ENCODE peak calls at places on chromosomes 16 and 17, in five cellular contexts. One of them, this sample, is unnamed.

GRCh38 chr17:59712856-59713255 is 5.4 kb downstream of the VMP1 start:
- DNase-seq in stimulated activated CD8-positive, alpha-beta memory T cell treated with anti-CD3 and anti-CD28 coated beads, Interleukin-4, amount 100 ng/mL, for 4 hours: no peak
- DNase-seq in mammary epithelial cell: no peak
- DNase-seq in astrocyte: no peak
- DNase-seq in EH: no peak
- DNase-seq in this sample: no peak

GRCh38 chr17:416293-417206 is 63.9 kb upstream of the RPH3AL start:
- DNase-seq in stimulated activated CD8-positive, alpha-beta memory T cell treated with anti-CD3 and anti-CD28 coated beads, Interleukin-4, amount 100 ng/mL, for 4 hours: no peak
- DNase-seq in astrocyte: no peak
- DNase-seq in mammary epithelial cell: no peak
- DNase-seq in EH: no peak
- DNase-seq in this sample: no peak

GRCh38 chr17:64741924-64742670 is 80.0 kb upstream of the SMURF2 start:
- DNase-seq in EH: peak
- DNase-seq in mammary epithelial cell: no peak
- DNase-seq in stimulated activated CD8-positive, alpha-beta memory T cell treated with anti-CD3 and anti-CD28 coated beads, Interleukin-4, amount 100 ng/mL, for 4 hours: no peak
- DNase-seq in astrocyte: peak
- DNase-seq in this sample: no peak

GRCh38 chr17:13403982-13404931 is 197.5 kb downstream of the HS3ST3A1 start:
- DNase-seq in astrocyte: no peak
- DNase-seq in EH: no peak
- DNase-seq in mammary epithelial cell: no peak
- DNase-seq in stimulated activated CD8-positive, alpha-beta memory T cell treated with anti-CD3 and anti-CD28 coated beads, Interleukin-4, amount 100 ng/mL, for 4 hours: no peak
- DNase-seq in this sample: no peak

GRCh38 chr17:66444001-66444400 is 141.6 kb downstream of the PRKCA start:
- DNase-seq in astrocyte: no peak
- DNase-seq in stimulated activated CD8-positive, alpha-beta memory T cell treated with anti-CD3 and anti-CD28 coated beads, Interleukin-4, amount 100 ng/mL, for 4 hours: no peak
- DNase-seq in EH: no peak
- DNase-seq in mammary epithelial cell: no peak
- DNase-seq in this sample: no peak

GRCh38 chr17:80825471-80826345 is 165.9 kb upstream of the CHMP6 start:
- DNase-seq in astrocyte: no peak
- DNase-seq in mammary epithelial cell: no peak
- DNase-seq in stimulated activated CD8-positive, alpha-beta memory T cell treated with anti-CD3 and anti-CD28 coated beads, Interleukin-4, amount 100 ng/mL, for 4 hours: no peak
- DNase-seq in EH: no peak
- DNase-seq in this sample: no peak

GRCh38 chr17:14310584-14310983 is 9.7 kb downstream of the HS3ST3B1 start:
- DNase-seq in mammary epithelial cell: peak
- DNase-seq in astrocyte: no peak
- DNase-seq in EH: no peak
- DNase-seq in stimulated activated CD8-positive, alpha-beta memory T cell treated with anti-CD3 and anti-CD28 coated beads, Interleukin-4, amount 100 ng/mL, for 4 hours: no peak
- DNase-seq in this sample: no peak

GRCh38 chr17:2416010-2416734 is 15.3 kb upstream of the MNT start:
- DNase-seq in astrocyte: peak
- DNase-seq in stimulated activated CD8-positive, alpha-beta memory T cell treated with anti-CD3 and anti-CD28 coated beads, Interleukin-4, amount 100 ng/mL, for 4 hours: peak
- DNase-seq in mammary epithelial cell: peak
- DNase-seq in EH: peak
- DNase-seq in this sample: peak

GRCh38 chr16:58339452-58339938 is 44.7 kb upstream of the PRSS54 start:
- DNase-seq in mammary epithelial cell: peak
- DNase-seq in astrocyte: peak
- DNase-seq in stimulated activated CD8-positive, alpha-beta memory T cell treated with anti-CD3 and anti-CD28 coated beads, Interleukin-4, amount 100 ng/mL, for 4 hours: no peak
- DNase-seq in EH: peak
- DNase-seq in this sample: no peak

GRCh38 chr16:57797526-57798266 is 4.6 kb downstream of the KIFC3 start:
- DNase-seq in EH: no peak
- DNase-seq in astrocyte: no peak
- DNase-seq in stimulated activated CD8-positive, alpha-beta memory T cell treated with anti-CD3 and anti-CD28 coated beads, Interleukin-4, amount 100 ng/mL, for 4 hours: no peak
- DNase-seq in mammary epithelial cell: peak
- DNase-seq in this sample: no peak

GRCh38 chr16:29826342-29826695 is 6.1 kb downstream of the MVP start:
- DNase-seq in mammary epithelial cell: no peak
- DNase-seq in EH: no peak
- DNase-seq in astrocyte: no peak
- DNase-seq in stimulated activated CD8-positive, alpha-beta memory T cell treated with anti-CD3 and anti-CD28 coated beads, Interleukin-4, amount 100 ng/mL, for 4 hours: no peak
- DNase-seq in this sample: no peak

GRCh38 chr17:78381601-78382168 is 3.2 kb downstream of the PGS1 start:
- DNase-seq in mammary epithelial cell: no peak
- DNase-seq in astrocyte: peak
- DNase-seq in EH: peak
- DNase-seq in stimulated activated CD8-positive, alpha-beta memory T cell treated with anti-CD3 and anti-CD28 coated beads, Interleukin-4, amount 100 ng/mL, for 4 hours: no peak
- DNase-seq in this sample: no peak

GRCh38 chr16:29825145-29826044 is 5.1 kb downstream of the MVP start:
- DNase-seq in EH: peak
- DNase-seq in mammary epithelial cell: peak
- DNase-seq in astrocyte: peak
- DNase-seq in stimulated activated CD8-positive, alpha-beta memory T cell treated with anti-CD3 and anti-CD28 coated beads, Interleukin-4, amount 100 ng/mL, for 4 hours: no peak
- DNase-seq in this sample: peak

GRCh38 chr17:60554377-60554788 is 28.3 kb upstream of the APPBP2 start:
- DNase-seq in EH: peak
- DNase-seq in astrocyte: peak
- DNase-seq in stimulated activated CD8-positive, alpha-beta memory T cell treated with anti-CD3 and anti-CD28 coated beads, Interleukin-4, amount 100 ng/mL, for 4 hours: no peak
- DNase-seq in mammary epithelial cell: peak
- DNase-seq in this sample: peak

GRCh38 chr17:32259596-32259995 is 6.0 kb upstream of the RHBDL3 start:
- DNase-seq in mammary epithelial cell: no peak
- DNase-seq in EH: peak
- DNase-seq in astrocyte: peak
- DNase-seq in stimulated activated CD8-positive, alpha-beta memory T cell treated with anti-CD3 and anti-CD28 coated beads, Interleukin-4, amount 100 ng/mL, for 4 hours: no peak
- DNase-seq in this sample: peak

GRCh38 chr17:39139137-39139516 is 12.3 kb downstream of the PLXDC1 start:
- DNase-seq in stimulated activated CD8-positive, alpha-beta memory T cell treated with anti-CD3 and anti-CD28 coated beads, Interleukin-4, amount 100 ng/mL, for 4 hours: no peak
- DNase-seq in EH: peak
- DNase-seq in astrocyte: peak
- DNase-seq in mammary epithelial cell: peak
- DNase-seq in this sample: peak

GRCh38 chr16:56812884-56813283 is 52.1 kb upstream of the SLC12A3 start:
- DNase-seq in astrocyte: peak
- DNase-seq in stimulated activated CD8-positive, alpha-beta memory T cell treated with anti-CD3 and anti-CD28 coated beads, Interleukin-4, amount 100 ng/mL, for 4 hours: no peak
- DNase-seq in EH: peak
- DNase-seq in mammary epithelial cell: peak
- DNase-seq in this sample: no peak

GRCh38 chr16:19745286-19746018 is 27.4 kb downstream of the IQCK start:
- DNase-seq in EH: peak
- DNase-seq in stimulated activated CD8-positive, alpha-beta memory T cell treated with anti-CD3 and anti-CD28 coated beads, Interleukin-4, amount 100 ng/mL, for 4 hours: no peak
- DNase-seq in astrocyte: peak
- DNase-seq in mammary epithelial cell: no peak
- DNase-seq in this sample: no peak

This sample was measured in brain microvascular endothelial cell.